ENCODE peak calls at places on chromosomes 5 and 9, in eight cellular contexts. I is stomach, K is fibroblast of lung, P is psoas muscle, Z is cardiac muscle cell, Y is suprapubic skin, U is Panc1, O is kidney. M is an unnamed sample. For H3K4me1, the result is how much of the 10 kb centered on the place peaks cover.

GRCh38 chr9:87599901-87600610 is 102.4 kb downstream of the DAPK1 start:
- DNase-seq in I (no peak), K (peak), P (no peak), Z (no peak), Y (no peak), U (no peak), O (no peak), M (no peak)

GRCh38 chr9:91555132-91555531 is 131.5 kb upstream of the NFIL3 start:
- DNase-seq in I (no peak), K (peak), P (no peak), Z (no peak), Y (no peak), U (no peak), O (no peak), M (no peak)

GRCh38 chr5:2130361-2130760 is 247.6 kb upstream of the IRX4 start:
- DNase-seq in I (no peak), K (no peak), P (no peak), Z (peak), Y (no peak), U (no peak), O (no peak), M (no peak)

GRCh38 chr5:125612356-125613149 is 810.7 kb upstream of the GRAMD2B start:
- DNase-seq in I (no peak), K (no peak), P (peak), Z (no peak), Y (no peak), U (no peak), O (peak), M (no peak)

GRCh38 chr5:169081008-169081724 is 219.8 kb downstream of the SLIT3 start:
- DNase-seq in I (no peak), K (no peak), P (no peak), Z (no peak), Y (no peak), U (no peak), O (no peak), M (no peak)

GRCh38 chr5:169893010-169893409 is 87.3 kb downstream of the INSYN2B start:
- DNase-seq in I (no peak), K (no peak), P (no peak), Z (no peak), Y (no peak), U (no peak), O (no peak), M (no peak)

GRCh38 chr9:72996106-72996505 is 43.3 kb upstream of the ALDH1A1 start:
- DNase-seq in I (no peak), K (no peak), P (no peak), Z (no peak), Y (no peak), U (no peak), O (no peak), M (no peak)

GRCh38 chr5:127615916-127616315 is 33.0 kb upstream of the CTXN3 start:
- DNase-seq in I (no peak), K (peak), P (no peak), Z (no peak), Y (no peak), U (no peak), O (no peak), M (no peak)

GRCh38 chr5:372911-373709 is 51.6 kb downstream of the AHRR start:
- DNase-seq in I (peak), K (no peak), P (no peak), Z (no peak), Y (peak), U (no peak), O (peak), M (peak)

GRCh38 chr5:54229041-54229780 is 81.2 kb downstream of the ARL15 start:
- DNase-seq in I (peak), K (peak), P (peak), Z (peak), Y (peak), U (no peak), O (peak), M (peak)

GRCh38 chr5:15529821-15530220 is 29.8 kb downstream of the FBXL7 start:
- DNase-seq in I (no peak), K (no peak), P (no peak), Z (no peak), Y (no peak), U (no peak), O (no peak), M (no peak)

GRCh38 chr5:10333154-10334006 is 20.1 kb upstream of the MARCHF6 start:
- DNase-seq in I (peak), K (no peak), P (peak), Z (peak), Y (no peak), U (no peak), O (peak), M (peak)

DNA sequence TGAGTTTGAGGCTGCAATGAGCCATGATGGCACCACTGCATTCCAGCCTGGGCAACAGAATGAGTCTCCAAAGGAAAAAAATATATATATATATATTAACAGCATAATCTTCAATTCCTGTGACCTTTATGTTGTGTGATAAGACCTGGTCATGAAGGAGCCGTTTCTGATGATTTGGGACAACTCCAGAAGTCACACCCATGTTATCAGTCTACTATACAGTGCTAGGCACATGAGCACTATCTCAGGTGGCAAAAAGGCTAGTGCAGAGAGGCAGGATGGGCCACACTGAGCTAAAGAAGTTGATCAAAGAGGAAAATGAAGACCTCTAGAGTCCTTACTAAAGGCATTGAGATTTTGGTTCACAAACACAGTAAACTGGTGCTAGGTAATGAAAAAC is 205.0 kb upstream of the RAD23B start:
- DNase-seq in I (no peak), K (no peak), P (no peak), Z (no peak), Y (no peak), U (no peak), O (no peak), M (no peak)
- H3K4me1 ChIP-seq in I (under half), K (under half), P (under half), Z (under half), Y (under half), U (under half), O (under half), M (under half)

DNA sequence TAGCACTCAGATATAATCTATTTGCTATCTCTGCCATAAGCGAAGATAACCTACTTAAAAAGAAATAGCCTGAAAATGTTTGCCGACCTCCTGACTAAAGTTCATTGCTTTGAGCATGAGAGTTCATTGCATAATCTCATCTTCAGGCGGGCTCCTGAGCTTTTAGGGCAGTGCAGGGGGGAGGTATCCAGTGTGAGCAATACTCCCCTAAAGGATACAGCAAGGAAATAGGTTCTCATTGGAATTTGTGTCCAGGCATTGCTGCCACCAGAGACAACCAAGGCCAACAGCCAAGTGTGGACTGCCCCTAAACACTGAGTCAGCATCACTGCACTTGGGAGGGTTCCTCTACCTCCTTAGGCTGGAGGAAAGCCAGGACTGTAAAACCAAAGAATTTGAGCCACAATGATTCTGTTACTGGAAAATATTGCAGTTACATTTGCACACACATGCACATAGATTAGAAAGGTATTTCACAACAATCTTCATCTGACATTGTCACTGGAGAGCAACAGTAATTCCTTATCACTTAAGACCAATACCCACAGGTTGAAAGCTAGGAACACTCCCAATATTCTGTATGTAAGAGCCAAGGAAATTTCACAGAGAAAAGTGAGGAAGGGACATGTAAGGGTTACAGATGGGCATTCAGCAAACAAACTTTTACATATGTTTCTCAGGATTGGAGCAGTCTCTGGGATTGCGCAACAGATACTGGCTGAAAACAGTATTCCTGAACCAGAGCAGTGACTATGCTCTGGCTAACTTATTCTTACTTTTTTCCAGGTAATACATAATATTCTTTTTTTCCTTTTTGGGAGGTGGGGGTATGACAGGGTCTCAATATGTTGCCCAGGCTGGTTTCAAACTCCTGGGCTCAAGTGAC is 98.6 kb upstream of the TLE1 start:
- DNase-seq in I (no peak), K (peak), P (peak), Z (no peak), Y (no peak), U (no peak), O (no peak), M (no peak)
- TF ChIP-seq CTCF in I (no peak), K (peak), P (no peak), Z (peak), Y (no peak), U (no peak), O (no peak), M (no peak)

GRCh38 chr5:176654856-176655255 is 7.6 kb downstream of the TSPAN17 start:
- DNase-seq in I (no peak), K (no peak), P (no peak), Z (no peak), Y (no peak), U (no peak), O (no peak), M (no peak)
- H3K4me1 ChIP-seq in I (under half), K (under half), P (under half), Z (under half), Y (under half), U (under half), O (under half), M (under half)

GRCh38 chr9:95910770-95911340 is 35.4 kb downstream of the ERCC6L2 start:
- DNase-seq in I (no peak), K (no peak), P (no peak), Z (no peak), Y (no peak), U (no peak), O (no peak), M (no peak)

GRCh38 chr9:95912773-95913172 is 37.3 kb downstream of the ERCC6L2 start:
- DNase-seq in I (no peak), K (no peak), P (no peak), Z (no peak), Y (no peak), U (no peak), O (no peak), M (no peak)

GRCh38 chr9:95910023-95910706 is 34.7 kb downstream of the ERCC6L2 start:
- DNase-seq in I (no peak), K (no peak), P (no peak), Z (no peak), Y (no peak), U (no peak), O (no peak), M (no peak)

GRCh38 chr9:95903398-95903797 is 27.9 kb downstream of the ERCC6L2 start:
- DNase-seq in I (no peak), K (no peak), P (no peak), Z (no peak), Y (no peak), U (no peak), O (no peak), M (no peak)

DNA sequence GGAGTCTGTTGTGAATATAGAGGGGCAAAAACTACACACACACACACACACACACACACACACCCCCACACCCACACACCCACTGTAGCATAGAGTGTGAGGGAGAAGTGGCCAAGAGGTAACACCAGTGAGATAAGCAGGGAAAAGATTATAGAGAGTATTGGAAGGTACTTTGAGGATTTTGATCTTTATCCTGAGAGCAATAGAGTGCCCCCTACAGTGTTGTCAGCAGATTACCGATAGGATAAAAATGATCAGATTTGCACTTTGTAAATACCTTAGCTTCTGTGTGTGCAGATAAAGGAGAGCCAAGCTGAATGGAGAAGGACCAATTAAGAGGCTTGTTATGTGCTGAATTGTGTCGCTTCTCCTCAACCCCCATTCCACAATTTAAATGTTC is 32.3 kb downstream of the ERCC6L2 start:
- DNase-seq in I (no peak), K (no peak), P (no peak), Z (no peak), Y (no peak), U (no peak), O (no peak), M (no peak)
- TF ChIP-seq CTCF in I (no peak), K (peak), P (no peak), Z (no peak), Y (no peak), U (peak), O (no peak), M (no peak)

GRCh38 chr9:93950619-93951601 is 4.2 kb downstream of the BARX1 start:
- DNase-seq in I (peak), K (peak), P (no peak), Z (no peak), Y (no peak), U (no peak), O (no peak), M (no peak)
- H3K4me1 ChIP-seq in I (under half), K (under half), P (under half), Z (under half), Y (half or more), U (under half), O (under half), M (under half)

GRCh38 chr9:107237873-107238272 is 45.2 kb upstream of the RAD23B start:
- DNase-seq in I (no peak), K (no peak), P (no peak), Z (no peak), Y (no peak), U (no peak), O (no peak), M (no peak)

GRCh38 chr9:107242073-107243063 is 40.7 kb upstream of the RAD23B start:
- DNase-seq in I (no peak), K (peak), P (no peak), Z (no peak), Y (no peak), U (no peak), O (no peak), M (no peak)

GRCh38 chr9:107235765-107236442 is 47.2 kb upstream of the RAD23B start:
- DNase-seq in I (no peak), K (no peak), P (no peak), Z (no peak), Y (no peak), U (no peak), O (no peak), M (no peak)

GRCh38 chr9:107240260-107240659 is 42.8 kb upstream of the RAD23B start:
- DNase-seq in I (no peak), K (no peak), P (no peak), Z (no peak), Y (no peak), U (no peak), O (no peak), M (no peak)

DNA sequence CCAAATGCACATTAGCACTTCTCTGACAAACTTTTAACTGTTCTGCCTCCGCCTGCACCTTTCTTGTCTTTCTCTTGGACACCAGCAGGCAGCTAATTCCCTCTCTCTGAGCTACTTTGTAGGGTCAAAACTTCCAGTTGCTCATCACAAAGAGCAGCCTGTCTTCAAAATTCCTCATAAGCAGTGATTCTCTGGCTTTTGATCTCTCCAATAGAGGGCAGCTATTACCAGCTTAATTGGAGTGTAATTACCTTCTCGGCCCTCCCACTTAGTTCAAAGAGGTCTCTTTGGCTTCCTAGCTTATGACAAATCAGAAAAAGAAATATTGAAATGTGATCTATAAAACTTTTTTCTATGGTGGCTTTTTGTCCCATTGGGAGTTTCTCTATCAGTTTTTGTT is 43.6 kb upstream of the RAD23B start:
- DNase-seq in I (no peak), K (peak), P (no peak), Z (no peak), Y (no peak), U (no peak), O (no peak), M (no peak)
- TF ChIP-seq CTCF in I (peak), K (peak), P (peak), Z (peak), Y (peak), U (peak), O (peak), M (no peak)

GRCh38 chr5:31717586-31717985 is 78.7 kb downstream of the PDZD2 start:
- DNase-seq in I (no peak), K (no peak), P (no peak), Z (no peak), Y (no peak), U (no peak), O (no peak), M (no peak)
- H3K4me1 ChIP-seq in I (under half), K (under half), P (under half), Z (under half), Y (under half), U (under half), O (under half), M (under half)

DNA sequence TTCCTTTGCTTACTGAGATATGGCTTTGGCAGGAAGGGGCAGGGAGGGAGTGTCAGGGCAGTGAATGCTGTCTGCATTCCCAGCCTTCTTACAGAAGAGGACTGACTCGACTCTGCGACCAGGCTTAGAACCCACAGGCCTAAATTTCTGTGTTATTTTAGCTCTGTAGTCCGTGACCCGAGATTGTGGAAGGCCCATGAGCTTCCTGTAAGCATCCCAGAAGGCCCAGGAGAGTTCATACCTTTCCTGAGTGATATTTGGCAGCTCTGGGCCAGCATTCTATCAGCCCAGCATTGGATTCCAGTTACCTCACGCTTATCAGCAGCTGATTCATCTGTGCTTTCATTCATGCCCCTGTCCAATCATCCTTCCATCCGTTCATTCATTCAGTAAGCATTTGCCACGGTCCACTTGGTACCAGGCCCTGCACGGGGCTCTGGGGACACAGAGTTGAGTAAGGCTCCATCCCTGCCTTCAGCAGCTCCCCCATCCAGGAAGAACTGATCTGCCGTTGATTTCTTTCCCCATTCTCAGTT is 28.2 kb upstream of the RPL26L1 start:
- DNase-seq in I (no peak), K (peak), P (peak), Z (no peak), Y (no peak), U (no peak), O (no peak), M (no peak)
- TF ChIP-seq CTCF in I (no peak), K (no peak), P (no peak), Z (no peak), Y (no peak), U (no peak), O (no peak), M (no peak)